ENCODE peak calls at places on chromosomes 5 and 9, in four cellular contexts. One of them, this sample, is unnamed. For H3K4me1, the result is how much of the 10 kb centered on the place peaks cover.

GRCh38 chr5:139104577-139105271 is 93.4 kb downstream of the SIL1 start:
- DNase-seq in neural progenitor cell: no peak
- DNase-seq in mucosa of descending colon: peak
- DNase-seq in A549: no peak
- DNase-seq in this sample: peak

GRCh38 chr5:111691914-111692313 is 65.1 kb downstream of the NREP start:
- DNase-seq in A549: no peak
- DNase-seq in mucosa of descending colon: no peak
- DNase-seq in neural progenitor cell: no peak
- DNase-seq in this sample: no peak

GRCh38 chr9:35035851-35036701 is 36.3 kb downstream of the VCP start:
- DNase-seq in mucosa of descending colon: peak
- DNase-seq in A549: no peak
- DNase-seq in neural progenitor cell: no peak
- DNase-seq in this sample: peak

GRCh38 chr5:119630752-119631440 is 1.5 kb downstream of the FAM170A start:
- DNase-seq in mucosa of descending colon: no peak
- DNase-seq in A549: no peak
- DNase-seq in neural progenitor cell: no peak
- DNase-seq in this sample: no peak

GRCh38 chr9:8186553-8186952 is 387.0 kb upstream of the DMAC1 start:
- DNase-seq in mucosa of descending colon: no peak
- DNase-seq in A549: no peak
- DNase-seq in neural progenitor cell: no peak
- DNase-seq in this sample: no peak

GRCh38 chr5:169099801-169100734 is 200.9 kb downstream of the SLIT3 start:
- DNase-seq in A549: peak
- DNase-seq in mucosa of descending colon: no peak
- DNase-seq in neural progenitor cell: no peak
- DNase-seq in this sample: no peak

GRCh38 chr9:121282309-121283071 is 14.5 kb downstream of the GSN start:
- DNase-seq in mucosa of descending colon: peak
- DNase-seq in A549: no peak
- DNase-seq in neural progenitor cell: no peak
- DNase-seq in this sample: no peak

GRCh38 chr5:73180561-73180960 is 7.6 kb downstream of the TMEM174 start:
- DNase-seq in mucosa of descending colon: no peak
- DNase-seq in neural progenitor cell: no peak
- DNase-seq in A549: no peak
- DNase-seq in this sample: no peak

GRCh38 chr9:122088880-122089567 is 4.1 kb downstream of the TTLL11 start:
- DNase-seq in A549: no peak
- DNase-seq in neural progenitor cell: no peak
- DNase-seq in mucosa of descending colon: no peak
- DNase-seq in this sample: no peak

GRCh38 chr5:41371741-41372140 is 138.7 kb downstream of the PLCXD3 start:
- DNase-seq in mucosa of descending colon: no peak
- DNase-seq in neural progenitor cell: no peak
- DNase-seq in A549: peak
- DNase-seq in this sample: no peak

GRCh38 chr9:95284152-95284551 is 33.4 kb downstream of the FANCC start:
- DNase-seq in mucosa of descending colon: no peak
- DNase-seq in neural progenitor cell: no peak
- DNase-seq in A549: no peak
- DNase-seq in this sample: no peak

GRCh38 chr9:18826248-18826647 is 206.8 kb downstream of the SAXO1 start:
- DNase-seq in A549: no peak
- DNase-seq in neural progenitor cell: peak
- DNase-seq in mucosa of descending colon: no peak
- DNase-seq in this sample: no peak

GRCh38 chr9:127399736-127400269 is 2.8 kb downstream of the SLC2A8 start:
- DNase-seq in A549: no peak
- DNase-seq in neural progenitor cell: no peak
- DNase-seq in mucosa of descending colon: no peak
- DNase-seq in this sample: no peak

GRCh38 chr5:36607114-36607561 is 732 bp downstream of the SLC1A3 start:
- DNase-seq in A549: peak
- DNase-seq in mucosa of descending colon: no peak
- DNase-seq in neural progenitor cell: peak
- DNase-seq in this sample: peak

GRCh38 chr5:109693535-109694152 is 3.9 kb downstream of the MAN2A1 start:
- DNase-seq in mucosa of descending colon: no peak
- DNase-seq in neural progenitor cell: peak
- DNase-seq in A549: no peak
- DNase-seq in this sample: no peak

GRCh38 chr5:55278778-55279177 is 28.7 kb downstream of the DHX29 start:
- DNase-seq in mucosa of descending colon: no peak
- DNase-seq in A549: no peak
- DNase-seq in neural progenitor cell: no peak
- DNase-seq in this sample: no peak

GRCh38 chr5:13695076-13695712 is 249.3 kb downstream of the DNAH5 start:
- DNase-seq in neural progenitor cell: no peak
- DNase-seq in A549: peak
- DNase-seq in mucosa of descending colon: no peak
- DNase-seq in this sample: no peak

GRCh38 chr9:69173891-69174644 is at the start of gene TJP2:
- DNase-seq in A549: no peak
- DNase-seq in mucosa of descending colon: peak
- DNase-seq in neural progenitor cell: peak
- DNase-seq in this sample: peak

GRCh38 chr5:150112211-150113046 is 26.1 kb upstream of the CSF1R start:
- DNase-seq in mucosa of descending colon: no peak
- DNase-seq in A549: peak
- DNase-seq in neural progenitor cell: peak
- DNase-seq in this sample: peak

GRCh38 chr5:139460457-139460856 is 2.1 kb downstream of the ECSCR start:
- DNase-seq in neural progenitor cell: no peak
- DNase-seq in A549: no peak
- DNase-seq in mucosa of descending colon: no peak
- DNase-seq in this sample: no peak

GRCh38 chr9:120714846-120715231 is 569 bp upstream of the MEGF9 start:
- DNase-seq in mucosa of descending colon: no peak
- DNase-seq in neural progenitor cell: no peak
- DNase-seq in A549: no peak
- DNase-seq in this sample: peak

GRCh38 chr5:99037668-99038067 is 108.9 kb upstream of the CHD1 start:
- DNase-seq in neural progenitor cell: no peak
- DNase-seq in mucosa of descending colon: peak
- DNase-seq in A549: no peak
- DNase-seq in this sample: no peak

GRCh38 chr9:31030741-31031202 is 1353.7 kb upstream of the ACO1 start:
- DNase-seq in A549: no peak
- DNase-seq in neural progenitor cell: peak
- DNase-seq in mucosa of descending colon: no peak
- DNase-seq in this sample: no peak

GRCh38 chr5:121296357-121296756 is 555.3 kb upstream of the FTMT start:
- DNase-seq in mucosa of descending colon: no peak
- DNase-seq in neural progenitor cell: no peak
- DNase-seq in A549: no peak
- DNase-seq in this sample: no peak

GRCh38 chr5:57538341-57538955 is 55.8 kb upstream of the ACTBL2 start:
- DNase-seq in A549: peak
- DNase-seq in mucosa of descending colon: no peak
- DNase-seq in neural progenitor cell: no peak
- DNase-seq in this sample: no peak

GRCh38 chr5:170056561-170057267 is 49.0 kb upstream of the FOXI1 start:
- DNase-seq in neural progenitor cell: no peak
- DNase-seq in mucosa of descending colon: no peak
- DNase-seq in A549: no peak
- DNase-seq in this sample: no peak

GRCh38 chr5:121987052-121987684 is 25.4 kb downstream of the SRFBP1 start:
- DNase-seq in neural progenitor cell: no peak
- DNase-seq in A549: no peak
- DNase-seq in mucosa of descending colon: no peak
- DNase-seq in this sample: no peak

DNA sequence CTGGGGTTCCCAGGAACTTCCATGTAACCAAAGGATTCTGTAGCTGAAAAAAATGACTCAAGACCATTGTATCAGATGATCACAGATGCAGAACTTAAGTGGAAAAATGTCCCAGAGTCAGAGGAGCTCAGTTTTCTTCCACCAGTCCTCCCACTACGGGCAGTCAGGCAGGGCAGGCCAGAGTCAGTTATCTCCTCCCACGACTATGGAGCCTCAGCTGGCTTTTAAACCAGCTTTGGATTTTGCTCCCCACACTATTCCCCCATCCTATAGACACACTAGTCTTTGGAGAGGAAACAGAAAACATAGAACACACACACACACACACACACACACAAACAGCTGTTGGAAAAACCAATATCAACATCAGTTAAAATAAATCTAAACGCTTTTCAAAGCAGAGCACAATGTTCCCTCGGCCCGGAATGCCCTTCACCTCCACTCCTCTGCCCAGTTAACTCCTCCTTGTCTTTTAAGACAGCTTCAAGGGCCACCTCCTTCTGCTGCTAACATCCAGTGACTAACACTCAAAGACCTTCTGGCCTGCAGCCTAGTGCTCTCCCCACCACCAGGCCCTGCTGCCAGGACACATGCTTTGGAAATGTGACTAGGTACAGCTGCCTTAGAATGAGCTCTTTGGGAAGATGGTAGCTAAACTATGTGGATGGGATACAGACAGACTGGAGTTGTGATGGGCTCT is 56.8 kb downstream of the NIPAL4 start:
- DNase-seq in neural progenitor cell: no peak
- DNase-seq in mucosa of descending colon: no peak
- DNase-seq in A549: peak
- DNase-seq in this sample: peak
- H3K4me1 ChIP-seq in neural progenitor cell: under half
- H3K4me1 ChIP-seq in mucosa of descending colon: under half
- H3K4me1 ChIP-seq in A549: under half
- H3K4me1 ChIP-seq in this sample: under half

GRCh38 chr9:110033869-110034268 is 174.1 kb downstream of the C9orf152 start:
- DNase-seq in A549: no peak
- DNase-seq in neural progenitor cell: peak
- DNase-seq in mucosa of descending colon: no peak
- DNase-seq in this sample: no peak
- TF ChIP-seq CTCF in A549: no peak
- TF ChIP-seq CTCF in neural progenitor cell: no peak
- TF ChIP-seq CTCF in mucosa of descending colon: no peak
- TF ChIP-seq CTCF in this sample: no peak

DNA sequence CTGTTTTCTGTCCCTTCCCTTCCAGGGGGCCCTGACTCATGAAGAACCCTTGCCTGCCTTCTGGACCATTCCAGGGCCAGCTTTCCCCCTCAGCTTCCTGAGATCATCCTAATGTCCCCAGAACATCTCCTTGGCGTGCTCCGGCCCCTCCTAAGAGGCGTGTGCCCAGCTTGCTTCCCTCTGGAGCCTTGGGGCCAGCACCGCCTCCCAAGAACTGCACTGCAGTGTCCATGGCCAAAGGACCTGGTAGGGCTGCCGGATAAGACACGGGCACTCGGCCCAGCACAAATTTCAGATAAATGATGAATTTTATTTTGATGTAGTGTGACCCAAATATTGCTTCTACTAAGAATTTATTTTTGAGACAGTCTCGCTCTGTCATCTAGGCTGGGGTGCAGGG is 20.7 kb upstream of the SLC12A7 start:
- DNase-seq in neural progenitor cell: no peak
- DNase-seq in A549: no peak
- DNase-seq in mucosa of descending colon: no peak
- DNase-seq in this sample: no peak
- H3K4me1 ChIP-seq in neural progenitor cell: under half
- H3K4me1 ChIP-seq in A549: under half
- H3K4me1 ChIP-seq in mucosa of descending colon: under half
- H3K4me1 ChIP-seq in this sample: under half

DNA sequence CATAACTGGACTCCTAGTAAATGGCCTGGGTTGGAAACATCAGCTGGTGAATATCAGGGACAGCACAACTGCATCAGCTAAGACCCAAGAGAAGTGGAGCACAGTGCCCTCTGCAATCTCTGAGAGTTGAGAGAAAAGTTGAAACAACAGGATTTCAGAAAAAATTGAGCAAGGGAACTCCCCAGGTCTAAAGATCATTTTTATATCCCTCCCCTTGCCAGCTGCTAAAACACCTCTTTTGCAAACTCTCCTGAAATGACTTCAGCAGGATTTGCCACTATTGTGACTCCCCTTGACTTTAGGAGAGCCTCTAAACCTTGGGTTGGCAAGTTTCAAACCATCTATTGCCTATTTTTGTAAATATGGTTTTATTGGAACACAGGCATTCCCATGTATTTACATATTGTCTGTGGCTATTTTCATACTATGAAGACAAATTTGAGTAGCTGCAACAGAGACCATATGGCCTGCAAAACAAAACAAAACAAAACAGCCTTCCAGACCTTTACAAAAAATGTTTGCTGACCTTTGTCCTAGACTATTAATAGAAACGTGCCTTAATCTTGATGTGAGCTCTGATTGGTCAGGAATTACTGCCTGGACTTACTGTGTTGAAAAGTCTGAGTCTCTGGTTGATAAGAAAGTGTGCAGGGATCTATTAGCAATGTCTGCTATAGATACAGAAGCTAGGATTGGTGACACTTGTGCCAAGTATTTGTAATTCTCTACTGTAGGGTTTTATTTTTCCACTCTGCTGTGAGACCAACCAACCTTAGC is 37.7 kb upstream of the PLPPR1 start:
- DNase-seq in A549: no peak
- DNase-seq in mucosa of descending colon: no peak
- DNase-seq in neural progenitor cell: no peak
- DNase-seq in this sample: no peak
- TF ChIP-seq CTCF in A549: no peak
- TF ChIP-seq CTCF in mucosa of descending colon: no peak
- TF ChIP-seq CTCF in neural progenitor cell: no peak
- TF ChIP-seq CTCF in this sample: no peak

DNA sequence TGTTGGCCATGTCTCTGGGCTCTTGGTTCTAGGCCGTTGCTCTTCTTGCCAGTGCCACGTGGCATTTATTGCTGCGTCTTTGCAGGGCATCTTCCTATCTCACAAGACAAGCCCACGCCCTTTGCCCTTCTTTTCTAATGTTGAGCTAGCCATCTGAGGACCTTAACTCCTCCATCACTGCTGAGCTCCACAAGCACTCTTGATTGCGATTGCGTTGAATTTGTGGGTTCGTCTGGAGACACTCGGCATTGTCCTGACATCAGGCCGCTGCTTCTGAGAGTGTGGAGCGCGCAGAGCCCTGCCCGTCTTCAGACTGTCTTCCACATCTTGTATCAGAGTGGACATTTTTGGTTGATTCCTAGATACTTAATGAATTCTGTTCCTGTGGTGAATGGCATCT is 14.5 kb upstream of the FCN1 start:
- DNase-seq in mucosa of descending colon: no peak
- DNase-seq in A549: no peak
- DNase-seq in neural progenitor cell: no peak
- DNase-seq in this sample: no peak
- H3K4me1 ChIP-seq in mucosa of descending colon: under half
- H3K4me1 ChIP-seq in A549: under half
- H3K4me1 ChIP-seq in neural progenitor cell: under half
- H3K4me1 ChIP-seq in this sample: under half

GRCh38 chr5:103442756-103443155 is 119.8 kb downstream of the NUDT12 start:
- DNase-seq in neural progenitor cell: no peak
- DNase-seq in mucosa of descending colon: no peak
- DNase-seq in A549: no peak
- DNase-seq in this sample: no peak

GRCh38 chr5:103444333-103445038 is 118.1 kb downstream of the NUDT12 start:
- DNase-seq in A549: no peak
- DNase-seq in mucosa of descending colon: peak
- DNase-seq in neural progenitor cell: no peak
- DNase-seq in this sample: no peak

GRCh38 chr5:103445426-103446035 is 117.1 kb downstream of the NUDT12 start:
- DNase-seq in mucosa of descending colon: no peak
- DNase-seq in neural progenitor cell: peak
- DNase-seq in A549: no peak
- DNase-seq in this sample: no peak

GRCh38 chr5:103439007-103439406 is 123.6 kb downstream of the NUDT12 start:
- DNase-seq in neural progenitor cell: no peak
- DNase-seq in A549: no peak
- DNase-seq in mucosa of descending colon: no peak
- DNase-seq in this sample: no peak

GRCh38 chr5:103441523-103441922 is 121.1 kb downstream of the NUDT12 start:
- DNase-seq in mucosa of descending colon: no peak
- DNase-seq in neural progenitor cell: peak
- DNase-seq in A549: peak
- DNase-seq in this sample: no peak
- TF ChIP-seq CTCF in mucosa of descending colon: no peak
- TF ChIP-seq CTCF in neural progenitor cell: peak
- TF ChIP-seq CTCF in A549: peak
- TF ChIP-seq CTCF in this sample: no peak

This sample was measured in heart right ventricle.